ENCODE peak calls at places on chromosomes 13 and 19, in four cellular contexts. One of them, this sample, is unnamed.

GRCh38 chr19:37928527-37929286 is 21.7 kb downstream of the SIPA1L3 start:
- DNase-seq in AG10803: no peak
- DNase-seq in caudate nucleus: no peak
- DNase-seq in stimulated activated CD4-positive, alpha-beta T cell treated with anti-CD3 and anti-CD28 coated beads, Interleukin-15, amount 100 ng/mL, for 1 hour: no peak
- DNase-seq in this sample: no peak

GRCh38 chr19:33535176-33535575 is 13.6 kb upstream of the PEPD start:
- DNase-seq in stimulated activated CD4-positive, alpha-beta T cell treated with anti-CD3 and anti-CD28 coated beads, Interleukin-15, amount 100 ng/mL, for 1 hour: no peak
- DNase-seq in caudate nucleus: no peak
- DNase-seq in AG10803: peak
- DNase-seq in this sample: no peak

GRCh38 chr13:37870895-37871550 is 1.5 kb upstream of the TRPC4 start:
- DNase-seq in caudate nucleus: no peak
- DNase-seq in stimulated activated CD4-positive, alpha-beta T cell treated with anti-CD3 and anti-CD28 coated beads, Interleukin-15, amount 100 ng/mL, for 1 hour: no peak
- DNase-seq in AG10803: peak
- DNase-seq in this sample: no peak

GRCh38 chr19:44303976-44304568 is 753 bp downstream of the ZNF235 start:
- DNase-seq in AG10803: peak
- DNase-seq in caudate nucleus: no peak
- DNase-seq in stimulated activated CD4-positive, alpha-beta T cell treated with anti-CD3 and anti-CD28 coated beads, Interleukin-15, amount 100 ng/mL, for 1 hour: no peak
- DNase-seq in this sample: no peak

GRCh38 chr13:33677215-33677614 is 140.7 kb upstream of the RFC3 start:
- DNase-seq in caudate nucleus: no peak
- DNase-seq in stimulated activated CD4-positive, alpha-beta T cell treated with anti-CD3 and anti-CD28 coated beads, Interleukin-15, amount 100 ng/mL, for 1 hour: no peak
- DNase-seq in AG10803: no peak
- DNase-seq in this sample: no peak

GRCh38 chr19:42516771-42517170 is 11.5 kb downstream of the CEACAM1 start:
- DNase-seq in AG10803: no peak
- DNase-seq in caudate nucleus: no peak
- DNase-seq in stimulated activated CD4-positive, alpha-beta T cell treated with anti-CD3 and anti-CD28 coated beads, Interleukin-15, amount 100 ng/mL, for 1 hour: no peak
- DNase-seq in this sample: no peak

GRCh38 chr13:41813426-41813825 is 147.5 kb downstream of the VWA8 start:
- DNase-seq in AG10803: peak
- DNase-seq in caudate nucleus: no peak
- DNase-seq in stimulated activated CD4-positive, alpha-beta T cell treated with anti-CD3 and anti-CD28 coated beads, Interleukin-15, amount 100 ng/mL, for 1 hour: no peak
- DNase-seq in this sample: no peak

GRCh38 chr19:8208119-8208709 is 956 bp upstream of the CERS4 start:
- DNase-seq in AG10803: no peak
- DNase-seq in stimulated activated CD4-positive, alpha-beta T cell treated with anti-CD3 and anti-CD28 coated beads, Interleukin-15, amount 100 ng/mL, for 1 hour: no peak
- DNase-seq in caudate nucleus: no peak
- DNase-seq in this sample: no peak

GRCh38 chr13:102688306-102688973 is 6.4 kb downstream of the METTL21C start:
- DNase-seq in caudate nucleus: no peak
- DNase-seq in stimulated activated CD4-positive, alpha-beta T cell treated with anti-CD3 and anti-CD28 coated beads, Interleukin-15, amount 100 ng/mL, for 1 hour: no peak
- DNase-seq in AG10803: no peak
- DNase-seq in this sample: no peak

GRCh38 chr13:75368167-75368566 is 113.8 kb downstream of the TBC1D4 start:
- DNase-seq in AG10803: peak
- DNase-seq in caudate nucleus: no peak
- DNase-seq in stimulated activated CD4-positive, alpha-beta T cell treated with anti-CD3 and anti-CD28 coated beads, Interleukin-15, amount 100 ng/mL, for 1 hour: no peak
- DNase-seq in this sample: no peak

GRCh38 chr13:114121496-114122466 is 10.6 kb downstream of the RASA3 start:
- DNase-seq in stimulated activated CD4-positive, alpha-beta T cell treated with anti-CD3 and anti-CD28 coated beads, Interleukin-15, amount 100 ng/mL, for 1 hour: no peak
- DNase-seq in caudate nucleus: no peak
- DNase-seq in AG10803: no peak
- DNase-seq in this sample: no peak

GRCh38 chr19:17240062-17240854 is 5.5 kb downstream of the NR2F6 start:
- DNase-seq in caudate nucleus: no peak
- DNase-seq in stimulated activated CD4-positive, alpha-beta T cell treated with anti-CD3 and anti-CD28 coated beads, Interleukin-15, amount 100 ng/mL, for 1 hour: no peak
- DNase-seq in AG10803: no peak
- DNase-seq in this sample: no peak

GRCh38 chr13:27810461-27810860 is 18.2 kb downstream of the GSX1 start:
- DNase-seq in AG10803: no peak
- DNase-seq in stimulated activated CD4-positive, alpha-beta T cell treated with anti-CD3 and anti-CD28 coated beads, Interleukin-15, amount 100 ng/mL, for 1 hour: no peak
- DNase-seq in caudate nucleus: no peak
- DNase-seq in this sample: no peak

GRCh38 chr13:98480915-98481510 is 95.9 kb downstream of the STK24 start:
- DNase-seq in AG10803: peak
- DNase-seq in stimulated activated CD4-positive, alpha-beta T cell treated with anti-CD3 and anti-CD28 coated beads, Interleukin-15, amount 100 ng/mL, for 1 hour: no peak
- DNase-seq in caudate nucleus: no peak
- DNase-seq in this sample: no peak

GRCh38 chr13:29411493-29411892 is 184.0 kb downstream of the SLC7A1 start:
- DNase-seq in AG10803: peak
- DNase-seq in stimulated activated CD4-positive, alpha-beta T cell treated with anti-CD3 and anti-CD28 coated beads, Interleukin-15, amount 100 ng/mL, for 1 hour: no peak
- DNase-seq in caudate nucleus: no peak
- DNase-seq in this sample: no peak

GRCh38 chr19:11756965-11757364 is 9.8 kb upstream of the ZNF441 start:
- DNase-seq in caudate nucleus: no peak
- DNase-seq in AG10803: no peak
- DNase-seq in stimulated activated CD4-positive, alpha-beta T cell treated with anti-CD3 and anti-CD28 coated beads, Interleukin-15, amount 100 ng/mL, for 1 hour: no peak
- DNase-seq in this sample: no peak

GRCh38 chr13:100520936-100521765 is 67.4 kb downstream of the GGACT start:
- DNase-seq in AG10803: no peak
- DNase-seq in stimulated activated CD4-positive, alpha-beta T cell treated with anti-CD3 and anti-CD28 coated beads, Interleukin-15, amount 100 ng/mL, for 1 hour: no peak
- DNase-seq in caudate nucleus: peak
- DNase-seq in this sample: no peak

GRCh38 chr19:16141043-16141442 is 2.4 kb upstream of the HSH2D start:
- DNase-seq in caudate nucleus: no peak
- DNase-seq in stimulated activated CD4-positive, alpha-beta T cell treated with anti-CD3 and anti-CD28 coated beads, Interleukin-15, amount 100 ng/mL, for 1 hour: no peak
- DNase-seq in AG10803: no peak
- DNase-seq in this sample: no peak

GRCh38 chr13:97256343-97256783 is 34.2 kb downstream of the MBNL2 start:
- DNase-seq in AG10803: peak
- DNase-seq in caudate nucleus: no peak
- DNase-seq in stimulated activated CD4-positive, alpha-beta T cell treated with anti-CD3 and anti-CD28 coated beads, Interleukin-15, amount 100 ng/mL, for 1 hour: no peak
- DNase-seq in this sample: no peak

GRCh38 chr13:98390086-98390697 is 186.7 kb downstream of the STK24 start:
- DNase-seq in stimulated activated CD4-positive, alpha-beta T cell treated with anti-CD3 and anti-CD28 coated beads, Interleukin-15, amount 100 ng/mL, for 1 hour: no peak
- DNase-seq in caudate nucleus: no peak
- DNase-seq in AG10803: peak
- DNase-seq in this sample: no peak

GRCh38 chr13:108227651-108228272 is 9.6 kb downstream of the ABHD13 start:
- DNase-seq in AG10803: peak
- DNase-seq in stimulated activated CD4-positive, alpha-beta T cell treated with anti-CD3 and anti-CD28 coated beads, Interleukin-15, amount 100 ng/mL, for 1 hour: no peak
- DNase-seq in caudate nucleus: no peak
- DNase-seq in this sample: no peak

GRCh38 chr19:6011206-6011605 is 33.3 kb upstream of the RANBP3 start:
- DNase-seq in AG10803: no peak
- DNase-seq in caudate nucleus: no peak
- DNase-seq in stimulated activated CD4-positive, alpha-beta T cell treated with anti-CD3 and anti-CD28 coated beads, Interleukin-15, amount 100 ng/mL, for 1 hour: no peak
- DNase-seq in this sample: no peak

GRCh38 chr19:16575282-16575681 is 3.1 kb upstream of the SLC35E1 start:
- DNase-seq in caudate nucleus: no peak
- DNase-seq in stimulated activated CD4-positive, alpha-beta T cell treated with anti-CD3 and anti-CD28 coated beads, Interleukin-15, amount 100 ng/mL, for 1 hour: no peak
- DNase-seq in AG10803: no peak
- DNase-seq in this sample: no peak

GRCh38 chr19:24033962-24034342 is 53.0 kb upstream of the ZNF254 start:
- DNase-seq in caudate nucleus: peak
- DNase-seq in stimulated activated CD4-positive, alpha-beta T cell treated with anti-CD3 and anti-CD28 coated beads, Interleukin-15, amount 100 ng/mL, for 1 hour: peak
- DNase-seq in AG10803: peak
- DNase-seq in this sample: no peak

GRCh38 chr19:10699650-10700335 is 1.4 kb upstream of the QTRT1 start:
- DNase-seq in stimulated activated CD4-positive, alpha-beta T cell treated with anti-CD3 and anti-CD28 coated beads, Interleukin-15, amount 100 ng/mL, for 1 hour: peak
- DNase-seq in AG10803: peak
- DNase-seq in caudate nucleus: no peak
- DNase-seq in this sample: no peak

GRCh38 chr13:111251646-111252448 is 68.6 kb upstream of the TEX29 start:
- DNase-seq in stimulated activated CD4-positive, alpha-beta T cell treated with anti-CD3 and anti-CD28 coated beads, Interleukin-15, amount 100 ng/mL, for 1 hour: no peak
- DNase-seq in caudate nucleus: no peak
- DNase-seq in AG10803: peak
- DNase-seq in this sample: no peak

GRCh38 chr19:17125728-17126677 is 50.4 kb downstream of the MYO9B start:
- DNase-seq in AG10803: no peak
- DNase-seq in caudate nucleus: peak
- DNase-seq in stimulated activated CD4-positive, alpha-beta T cell treated with anti-CD3 and anti-CD28 coated beads, Interleukin-15, amount 100 ng/mL, for 1 hour: peak
- DNase-seq in this sample: no peak

GRCh38 chr13:41502021-41502420 is 44.7 kb downstream of the RGCC start:
- DNase-seq in caudate nucleus: no peak
- DNase-seq in stimulated activated CD4-positive, alpha-beta T cell treated with anti-CD3 and anti-CD28 coated beads, Interleukin-15, amount 100 ng/mL, for 1 hour: no peak
- DNase-seq in AG10803: no peak
- DNase-seq in this sample: no peak

GRCh38 chr19:49136771-49137171 is 17.4 kb downstream of the PPFIA3 start:
- DNase-seq in AG10803: peak
- DNase-seq in caudate nucleus: no peak
- DNase-seq in stimulated activated CD4-positive, alpha-beta T cell treated with anti-CD3 and anti-CD28 coated beads, Interleukin-15, amount 100 ng/mL, for 1 hour: no peak
- DNase-seq in this sample: no peak